ENCODE peak calls at places on chromosome 6, in ten cellular contexts. One of them, this sample, is unnamed.
A peak's percentile ranks its signal among the peaks of the same experiment; 100 is the strongest.

GRCh38 chr6:164102701-164103100 is 688.2 kb downstream of the QKI start:
- DNase-seq in brain microvascular endothelial cell: no peak
- DNase-seq in left ventricle myocardium inferior: no peak
- DNase-seq in upper lobe of left lung: no peak
- DNase-seq in IMR-90: no peak
- DNase-seq in RWPE1: no peak
- DNase-seq in SK-N-SH: no peak
- DNase-seq in CD4-positive, CD25-positive, alpha-beta regulatory T cell: no peak
- DNase-seq in A549: no peak
- DNase-seq in psoas muscle: no peak
- DNase-seq in this sample: no peak

GRCh38 chr6:63351995-63352586 is 32.3 kb upstream of the LGSN start:
- DNase-seq in brain microvascular endothelial cell: no peak
- DNase-seq in left ventricle myocardium inferior: no peak
- DNase-seq in upper lobe of left lung: no peak
- DNase-seq in IMR-90: peak; percentile 73
- DNase-seq in RWPE1: peak; percentile 16
- DNase-seq in SK-N-SH: no peak
- DNase-seq in CD4-positive, CD25-positive, alpha-beta regulatory T cell: no peak
- DNase-seq in A549: peak; percentile 67
- DNase-seq in psoas muscle: no peak
- DNase-seq in this sample: no peak

GRCh38 chr6:1535295-1535694 is 74.4 kb upstream of the FOXC1 start:
- DNase-seq in brain microvascular endothelial cell: peak; percentile 2
- DNase-seq in left ventricle myocardium inferior: no peak
- DNase-seq in upper lobe of left lung: no peak
- DNase-seq in IMR-90: no peak
- DNase-seq in RWPE1: peak; percentile 69
- DNase-seq in SK-N-SH: no peak
- DNase-seq in CD4-positive, CD25-positive, alpha-beta regulatory T cell: no peak
- DNase-seq in A549: no peak
- DNase-seq in psoas muscle: no peak
- DNase-seq in this sample: no peak

GRCh38 chr6:4805553-4806307 is 29.5 kb downstream of the CDYL start:
- DNase-seq in brain microvascular endothelial cell: no peak
- DNase-seq in left ventricle myocardium inferior: peak; percentile 31
- DNase-seq in upper lobe of left lung: peak; percentile 55
- DNase-seq in IMR-90: peak; percentile 35
- DNase-seq in RWPE1: peak; percentile 35
- DNase-seq in SK-N-SH: peak; percentile 68
- DNase-seq in CD4-positive, CD25-positive, alpha-beta regulatory T cell: no peak
- DNase-seq in A549: peak; percentile 70
- DNase-seq in psoas muscle: peak; percentile 34
- DNase-seq in this sample: peak; percentile 73

GRCh38 chr6:127513425-127513824 is 5.7 kb downstream of the MTCL3 start:
- DNase-seq in brain microvascular endothelial cell: no peak
- DNase-seq in left ventricle myocardium inferior: no peak
- DNase-seq in upper lobe of left lung: no peak
- DNase-seq in IMR-90: no peak
- DNase-seq in RWPE1: no peak
- DNase-seq in SK-N-SH: no peak
- DNase-seq in CD4-positive, CD25-positive, alpha-beta regulatory T cell: no peak
- DNase-seq in A549: no peak
- DNase-seq in psoas muscle: no peak
- DNase-seq in this sample: no peak

GRCh38 chr6:109187399-109188114 is 92.2 kb downstream of the CEP57L1 start:
- DNase-seq in brain microvascular endothelial cell: no peak
- DNase-seq in left ventricle myocardium inferior: peak; percentile 20
- DNase-seq in upper lobe of left lung: no peak
- DNase-seq in IMR-90: peak; percentile 28
- DNase-seq in RWPE1: peak; percentile 57
- DNase-seq in SK-N-SH: peak; percentile 54
- DNase-seq in CD4-positive, CD25-positive, alpha-beta regulatory T cell: peak; percentile 38
- DNase-seq in A549: peak; percentile 43
- DNase-seq in psoas muscle: peak; percentile 26
- DNase-seq in this sample: peak; percentile 35

GRCh38 chr6:4180653-4181255 is 45.4 kb upstream of the ECI2 start:
- DNase-seq in brain microvascular endothelial cell: no peak
- DNase-seq in left ventricle myocardium inferior: no peak
- DNase-seq in upper lobe of left lung: peak; percentile 18
- DNase-seq in IMR-90: peak; percentile 63
- DNase-seq in RWPE1: peak; percentile 28
- DNase-seq in SK-N-SH: peak; percentile 30
- DNase-seq in CD4-positive, CD25-positive, alpha-beta regulatory T cell: no peak
- DNase-seq in A549: peak; percentile 55
- DNase-seq in psoas muscle: no peak
- DNase-seq in this sample: no peak

GRCh38 chr6:133778414-133778813 is 110.5 kb upstream of the TCF21 start:
- DNase-seq in brain microvascular endothelial cell: peak; percentile 74
- DNase-seq in left ventricle myocardium inferior: no peak
- DNase-seq in upper lobe of left lung: no peak
- DNase-seq in IMR-90: peak; percentile 95
- DNase-seq in RWPE1: peak; percentile 53
- DNase-seq in SK-N-SH: no peak
- DNase-seq in CD4-positive, CD25-positive, alpha-beta regulatory T cell: no peak
- DNase-seq in A549: peak; percentile 52
- DNase-seq in psoas muscle: no peak
- DNase-seq in this sample: no peak

GRCh38 chr6:34341481-34341971 is 50.9 kb downstream of the NUDT3 start:
- DNase-seq in brain microvascular endothelial cell: no peak
- DNase-seq in left ventricle myocardium inferior: no peak
- DNase-seq in upper lobe of left lung: no peak
- DNase-seq in IMR-90: peak; percentile 75
- DNase-seq in RWPE1: peak; percentile 29
- DNase-seq in SK-N-SH: no peak
- DNase-seq in CD4-positive, CD25-positive, alpha-beta regulatory T cell: no peak
- DNase-seq in A549: no peak
- DNase-seq in psoas muscle: no peak
- DNase-seq in this sample: no peak

GRCh38 chr6:81909981-81910910 is 157.8 kb upstream of the TENT5A start:
- DNase-seq in brain microvascular endothelial cell: no peak
- DNase-seq in left ventricle myocardium inferior: no peak
- DNase-seq in upper lobe of left lung: no peak
- DNase-seq in IMR-90: peak; percentile 33
- DNase-seq in RWPE1: no peak
- DNase-seq in SK-N-SH: no peak
- DNase-seq in CD4-positive, CD25-positive, alpha-beta regulatory T cell: no peak
- DNase-seq in A549: no peak
- DNase-seq in psoas muscle: no peak
- DNase-seq in this sample: no peak

GRCh38 chr6:118709859-118710350 is 58.5 kb upstream of the CEP85L start:
- DNase-seq in brain microvascular endothelial cell: peak; percentile 79
- DNase-seq in left ventricle myocardium inferior: no peak
- DNase-seq in upper lobe of left lung: no peak
- DNase-seq in IMR-90: peak; percentile 86
- DNase-seq in RWPE1: peak; percentile 3
- DNase-seq in SK-N-SH: no peak
- DNase-seq in CD4-positive, CD25-positive, alpha-beta regulatory T cell: peak; percentile 53
- DNase-seq in A549: peak; percentile 36
- DNase-seq in psoas muscle: no peak
- DNase-seq in this sample: no peak

GRCh38 chr6:13273202-13273930 is 55.0 kb downstream of the TBC1D7 start:
- DNase-seq in brain microvascular endothelial cell: no peak
- DNase-seq in left ventricle myocardium inferior: no peak
- DNase-seq in upper lobe of left lung: no peak
- DNase-seq in IMR-90: no peak
- DNase-seq in RWPE1: no peak
- DNase-seq in SK-N-SH: no peak
- DNase-seq in CD4-positive, CD25-positive, alpha-beta regulatory T cell: no peak
- DNase-seq in A549: no peak
- DNase-seq in psoas muscle: no peak
- DNase-seq in this sample: no peak

GRCh38 chr6:152048921-152049320 is 241.4 kb downstream of the ESR1 start:
- DNase-seq in brain microvascular endothelial cell: no peak
- DNase-seq in left ventricle myocardium inferior: no peak
- DNase-seq in upper lobe of left lung: no peak
- DNase-seq in IMR-90: no peak
- DNase-seq in RWPE1: no peak
- DNase-seq in SK-N-SH: no peak
- DNase-seq in CD4-positive, CD25-positive, alpha-beta regulatory T cell: no peak
- DNase-seq in A549: no peak
- DNase-seq in psoas muscle: no peak
- DNase-seq in this sample: no peak

GRCh38 chr6:111585969-111586315 is 19.7 kb downstream of the TRAF3IP2 start:
- DNase-seq in brain microvascular endothelial cell: no peak
- DNase-seq in left ventricle myocardium inferior: no peak
- DNase-seq in upper lobe of left lung: no peak
- DNase-seq in IMR-90: no peak
- DNase-seq in RWPE1: no peak
- DNase-seq in SK-N-SH: no peak
- DNase-seq in CD4-positive, CD25-positive, alpha-beta regulatory T cell: no peak
- DNase-seq in A549: no peak
- DNase-seq in psoas muscle: no peak
- DNase-seq in this sample: no peak

DNA sequence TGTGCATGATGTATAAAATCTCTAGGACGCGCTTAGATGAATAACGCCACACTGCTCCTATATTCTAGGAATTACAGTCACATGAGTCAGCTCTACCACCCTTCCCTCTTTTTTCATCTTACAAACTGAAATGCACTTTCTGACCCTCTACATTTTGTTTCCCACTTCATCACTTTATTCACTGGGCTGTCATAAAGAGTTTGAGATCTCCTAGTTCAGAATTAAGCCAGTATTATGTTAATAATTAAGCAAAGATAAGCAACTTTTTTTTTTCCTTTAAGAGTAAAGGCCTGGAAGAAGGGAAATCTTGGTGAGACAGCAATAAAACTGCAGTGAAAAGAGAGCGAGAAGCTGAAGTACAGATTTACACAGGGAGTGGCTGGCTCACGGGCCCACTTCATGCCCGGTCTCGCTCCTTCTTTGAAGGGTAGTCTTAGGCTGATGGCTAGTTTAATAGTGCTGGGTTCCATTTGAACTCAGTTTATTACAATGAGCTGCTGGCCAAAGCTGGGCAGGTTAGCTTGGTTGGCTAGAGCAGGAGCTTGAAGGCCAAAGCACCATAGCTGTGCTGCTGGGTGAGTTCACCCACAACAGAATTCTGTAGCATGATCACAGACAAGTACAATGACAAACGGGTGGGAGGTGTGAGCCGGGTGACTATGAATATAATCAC is 110.6 kb downstream of the MAP7 start:
- DNase-seq in brain microvascular endothelial cell: no peak
- DNase-seq in left ventricle myocardium inferior: no peak
- DNase-seq in upper lobe of left lung: no peak
- DNase-seq in IMR-90: no peak
- DNase-seq in RWPE1: no peak
- DNase-seq in SK-N-SH: no peak
- DNase-seq in CD4-positive, CD25-positive, alpha-beta regulatory T cell: no peak
- DNase-seq in A549: peak; percentile 78
- DNase-seq in psoas muscle: no peak
- DNase-seq in this sample: peak; percentile 7
- H3K27ac ChIP-seq in brain microvascular endothelial cell: no peak overlapping the region
- H3K27ac ChIP-seq in left ventricle myocardium inferior: no peak overlapping the region
- H3K27ac ChIP-seq in upper lobe of left lung: no peak overlapping the region
- H3K27ac ChIP-seq in IMR-90: no peak overlapping the region
- H3K27ac ChIP-seq in RWPE1: no peak overlapping the region
- H3K27ac ChIP-seq in SK-N-SH: no peak overlapping the region
- H3K27ac ChIP-seq in CD4-positive, CD25-positive, alpha-beta regulatory T cell: no peak overlapping the region
- H3K27ac ChIP-seq in A549: peak overlapping the region; percentile 96
- H3K27ac ChIP-seq in psoas muscle: no peak overlapping the region
- H3K27ac ChIP-seq in this sample: peak overlapping the region; percentile 75

DNA sequence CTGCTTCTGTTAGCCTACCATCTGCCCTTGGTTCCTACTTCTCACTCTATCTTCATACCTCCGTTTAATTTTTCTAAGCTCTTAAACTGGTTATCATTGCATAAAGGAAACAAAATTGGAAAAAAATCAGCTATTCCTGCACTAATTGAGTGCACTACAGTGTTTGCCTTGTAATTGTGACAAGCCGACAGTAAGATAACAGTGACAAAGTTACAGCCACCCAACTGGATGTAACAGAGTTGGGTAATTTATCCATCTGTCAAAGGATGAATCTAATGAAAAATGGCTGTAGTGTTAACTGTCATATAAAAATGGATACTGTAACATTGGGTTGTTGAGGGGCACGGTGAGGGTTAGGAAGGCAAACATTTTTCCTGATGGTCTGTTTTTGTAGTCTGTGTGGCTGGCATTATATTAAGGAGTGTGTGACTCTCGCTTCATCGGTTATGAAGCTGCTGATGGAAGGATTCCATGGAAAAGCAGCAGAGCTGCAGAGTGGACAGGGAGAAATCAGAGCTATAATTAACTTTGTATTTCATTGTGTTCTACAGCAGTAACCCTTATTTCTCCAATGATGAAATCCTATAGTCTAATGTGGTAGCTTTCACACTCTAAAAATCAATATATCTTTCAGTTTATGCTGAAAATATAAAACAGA is 12.7 kb downstream of the PBOV1 start:
- DNase-seq in brain microvascular endothelial cell: no peak
- DNase-seq in left ventricle myocardium inferior: no peak
- DNase-seq in upper lobe of left lung: no peak
- DNase-seq in IMR-90: no peak
- DNase-seq in RWPE1: no peak
- DNase-seq in SK-N-SH: no peak
- DNase-seq in CD4-positive, CD25-positive, alpha-beta regulatory T cell: no peak
- DNase-seq in A549: no peak
- DNase-seq in psoas muscle: no peak
- DNase-seq in this sample: no peak
- H3K27ac ChIP-seq in brain microvascular endothelial cell: no peak overlapping the region
- H3K27ac ChIP-seq in left ventricle myocardium inferior: peak overlapping the region; percentile 59
- H3K27ac ChIP-seq in upper lobe of left lung: no peak overlapping the region
- H3K27ac ChIP-seq in IMR-90: no peak overlapping the region
- H3K27ac ChIP-seq in RWPE1: no peak overlapping the region
- H3K27ac ChIP-seq in SK-N-SH: no peak overlapping the region
- H3K27ac ChIP-seq in CD4-positive, CD25-positive, alpha-beta regulatory T cell: no peak overlapping the region
- H3K27ac ChIP-seq in A549: no peak overlapping the region
- H3K27ac ChIP-seq in psoas muscle: no peak overlapping the region
- H3K27ac ChIP-seq in this sample: no peak overlapping the region

GRCh38 chr6:47457370-47457769 is 20.2 kb upstream of the CD2AP start:
- DNase-seq in brain microvascular endothelial cell: no peak
- DNase-seq in left ventricle myocardium inferior: no peak
- DNase-seq in upper lobe of left lung: no peak
- DNase-seq in IMR-90: no peak
- DNase-seq in RWPE1: no peak
- DNase-seq in SK-N-SH: no peak
- DNase-seq in CD4-positive, CD25-positive, alpha-beta regulatory T cell: no peak
- DNase-seq in A549: no peak
- DNase-seq in psoas muscle: no peak
- DNase-seq in this sample: no peak
- H3K27ac ChIP-seq in brain microvascular endothelial cell: no peak overlapping the region
- H3K27ac ChIP-seq in left ventricle myocardium inferior: no peak overlapping the region
- H3K27ac ChIP-seq in upper lobe of left lung: no peak overlapping the region
- H3K27ac ChIP-seq in IMR-90: no peak overlapping the region
- H3K27ac ChIP-seq in RWPE1: no peak overlapping the region
- H3K27ac ChIP-seq in SK-N-SH: no peak overlapping the region
- H3K27ac ChIP-seq in CD4-positive, CD25-positive, alpha-beta regulatory T cell: no peak overlapping the region
- H3K27ac ChIP-seq in A549: no peak overlapping the region
- H3K27ac ChIP-seq in psoas muscle: no peak overlapping the region
- H3K27ac ChIP-seq in this sample: peak overlapping the region; percentile 27

DNA sequence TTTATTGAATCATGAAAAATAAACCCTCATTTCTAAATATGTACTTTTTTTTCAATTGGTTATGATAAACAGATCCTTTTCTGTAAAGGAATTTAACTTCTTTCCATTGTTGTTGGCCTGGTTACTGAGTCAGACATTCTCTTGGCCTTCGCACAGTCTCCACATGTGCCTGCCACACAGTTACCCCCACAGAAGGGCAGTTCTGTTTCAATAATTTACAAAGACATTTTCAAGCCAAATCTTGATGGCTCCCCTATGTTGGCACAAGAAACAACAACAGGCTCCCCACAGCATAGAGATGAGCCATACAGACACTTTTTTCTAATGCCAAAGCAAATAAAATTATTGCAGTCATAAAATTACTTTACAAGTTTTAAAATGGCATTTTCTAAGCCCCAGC is 55.6 kb upstream of the BEND6 start:
- DNase-seq in brain microvascular endothelial cell: no peak
- DNase-seq in left ventricle myocardium inferior: no peak
- DNase-seq in upper lobe of left lung: no peak
- DNase-seq in IMR-90: peak; percentile 72
- DNase-seq in RWPE1: no peak
- DNase-seq in SK-N-SH: no peak
- DNase-seq in CD4-positive, CD25-positive, alpha-beta regulatory T cell: no peak
- DNase-seq in A549: no peak
- DNase-seq in psoas muscle: no peak
- DNase-seq in this sample: no peak
- H3K27ac ChIP-seq in brain microvascular endothelial cell: no peak overlapping the region
- H3K27ac ChIP-seq in left ventricle myocardium inferior: no peak overlapping the region
- H3K27ac ChIP-seq in upper lobe of left lung: no peak overlapping the region
- H3K27ac ChIP-seq in IMR-90: peak overlapping the region; percentile 48
- H3K27ac ChIP-seq in RWPE1: no peak overlapping the region
- H3K27ac ChIP-seq in SK-N-SH: peak overlapping the region; percentile 74
- H3K27ac ChIP-seq in CD4-positive, CD25-positive, alpha-beta regulatory T cell: no peak overlapping the region
- H3K27ac ChIP-seq in A549: no peak overlapping the region
- H3K27ac ChIP-seq in psoas muscle: no peak overlapping the region
- H3K27ac ChIP-seq in this sample: no peak overlapping the region

This sample was measured in pancreas.